ENCODE peak calls at places on chromosome 18, in six cellular contexts. B, T, O, J, M and Y are unnamed samples.

GRCh38 chr18:61360440-61361383 is 27.5 kb downstream of the CDH20 start:
- DNase-seq in B (no peak), O (no peak), M (no peak), T (no peak), J (no peak), Y (no peak)

GRCh38 chr18:11818486-11819203 is 32.6 kb upstream of the CHMP1B start:
- DNase-seq in M (no peak), O (no peak), J (no peak), T (no peak), B (no peak), Y (no peak)

GRCh38 chr18:8513249-8513648 is 96.0 kb upstream of the RAB12 start:
- DNase-seq in J (no peak), M (no peak), O (no peak), T (no peak), B (no peak), Y (no peak)

GRCh38 chr18:63321291-63321690 is 1.7 kb upstream of the BCL2 start:
- DNase-seq in M (no peak), B (no peak), J (no peak), O (no peak), T (no peak), Y (no peak)

GRCh38 chr18:48877941-48878340 is 72.8 kb downstream of the SMAD7 start:
- DNase-seq in B (no peak), J (no peak), O (no peak), M (no peak), T (no peak), Y (no peak)

GRCh38 chr18:6521804-6522418 is 107.2 kb upstream of the L3MBTL4 start:
- DNase-seq in M (no peak), O (peak), J (no peak), B (peak), T (peak), Y (peak)

GRCh38 chr18:8627107-8627472 is 17.9 kb downstream of the RAB12 start:
- DNase-seq in J (no peak), O (no peak), M (no peak), T (no peak), B (no peak), Y (no peak)

GRCh38 chr18:48741866-48742265 is 203.0 kb downstream of the CTIF start:
- DNase-seq in J (no peak), M (no peak), O (no peak), B (no peak), T (no peak), Y (no peak)

GRCh38 chr18:49921278-49922037 is 108.1 kb upstream of the ACAA2 start:
- DNase-seq in M (no peak), O (no peak), B (no peak), T (no peak), J (no peak), Y (no peak)

GRCh38 chr18:48279312-48279711 is 129.9 kb downstream of the ZBTB7C start:
- DNase-seq in J (no peak), B (no peak), M (no peak), T (no peak), O (no peak), Y (no peak)

GRCh38 chr18:73638709-73639108 is 508.9 kb downstream of the FBXO15 start:
- DNase-seq in O (no peak), B (no peak), J (no peak), T (no peak), M (no peak), Y (no peak)

GRCh38 chr18:59950215-59950944 is 50.6 kb downstream of the PMAIP1 start:
- DNase-seq in B (no peak), T (no peak), O (no peak), M (no peak), J (no peak), Y (no peak)

GRCh38 chr18:63262369-63263335 is 56.9 kb downstream of the BCL2 start:
- DNase-seq in T (no peak), M (no peak), J (no peak), O (no peak), B (no peak), Y (no peak)

GRCh38 chr18:48541026-48541746 is 2.4 kb downstream of the CTIF start:
- DNase-seq in B (no peak), J (no peak), M (no peak), O (no peak), T (peak), Y (no peak)

GRCh38 chr18:78778651-78779050 is 201.0 kb upstream of the SALL3 start:
- DNase-seq in O (no peak), B (no peak), J (no peak), T (no peak), M (no peak), Y (no peak)

GRCh38 chr18:61236476-61237057 is 96.7 kb upstream of the CDH20 start:
- DNase-seq in O (no peak), T (no peak), J (no peak), B (no peak), M (no peak), Y (no peak)

GRCh38 chr18:41695441-41695840 is 259.6 kb upstream of the PIK3C3 start:
- DNase-seq in O (no peak), J (no peak), T (no peak), M (no peak), B (no peak), Y (no peak)

GRCh38 chr18:3067213-3068118 is 54.5 kb upstream of the LPIN2 start:
- DNase-seq in J (no peak), O (no peak), T (no peak), B (no peak), M (no peak), Y (no peak)

GRCh38 chr18:57619881-57620280 is 1.8 kb downstream of the NARS1 start:
- DNase-seq in B (no peak), J (no peak), M (no peak), O (no peak), T (no peak), Y (no peak)

GRCh38 chr18:21997207-21998143 is 171.9 kb upstream of the GATA6 start:
- DNase-seq in T (peak), O (no peak), M (no peak), J (no peak), B (peak), Y (peak)

GRCh38 chr18:23900979-23901378 is 113.6 kb upstream of the TTC39C start:
- DNase-seq in O (no peak), B (no peak), M (no peak), T (no peak), J (no peak), Y (no peak)

GRCh38 chr18:60466671-60467070 is 94.1 kb upstream of the MC4R start:
- DNase-seq in O (no peak), B (no peak), T (no peak), J (no peak), M (no peak), Y (no peak)

GRCh38 chr18:28059861-28060260 is 117.1 kb downstream of the CDH2 start:
- DNase-seq in O (no peak), J (no peak), T (no peak), B (no peak), M (no peak), Y (no peak)

GRCh38 chr18:28189400-28190239 is 12.7 kb upstream of the CDH2 start:
- DNase-seq in B (no peak), J (no peak), M (no peak), T (peak), O (no peak), Y (peak)

GRCh38 chr18:34929336-34929780 is 111.9 kb upstream of the MAPRE2 start:
- DNase-seq in B (no peak), J (no peak), O (no peak), M (no peak), T (peak), Y (no peak)

GRCh38 chr18:79753391-79753851 is 44.3 kb upstream of the KCNG2 start:
- DNase-seq in T (no peak), O (no peak), B (no peak), M (no peak), J (no peak), Y (no peak)

GRCh38 chr18:70931942-70932814 is 643.3 kb downstream of the SOCS6 start:
- DNase-seq in T (peak), O (peak), M (no peak), B (no peak), J (no peak), Y (no peak)

GRCh38 chr18:79697976-79698375 is 18.4 kb downstream of the CTDP1 start:
- DNase-seq in J (no peak), O (no peak), M (no peak), B (no peak), T (no peak), Y (no peak)